ENCODE peak calls at places on chromosome 14, in seven cellular contexts. T is HFF-Myc, U is GM12865, H is lower lobe of right lung, O is A549, I is PC-3, L is uterus. P is an unnamed sample.

GRCh38 chr14:30264161-30264560 is 294.8 kb upstream of the G2E3 start:
- DNase-seq in U (no peak), H (no peak), O (no peak), I (no peak), T (no peak), L (no peak), P (no peak)

GRCh38 chr14:100448376-100448775 is 125.2 kb downstream of the SLC25A47 start:
- DNase-seq in U (no peak), I (no peak), O (no peak), H (no peak), T (no peak), L (no peak), P (no peak)

GRCh38 chr14:95500772-95501401 is 15.6 kb downstream of the SYNE3 start:
- DNase-seq in I (peak; percentile 66), U (no peak), T (peak; percentile 75), H (no peak), L (peak; percentile 64), O (peak; percentile 31), P (peak; percentile 96)

GRCh38 chr14:105060751-105061427 is 4.3 kb downstream of the GPR132 start:
- DNase-seq in H (peak; percentile 78), U (peak; percentile 62), O (no peak), T (no peak), L (no peak), I (no peak), P (no peak)

GRCh38 chr14:92408186-92408585 is 85.2 kb downstream of the SLC24A4 start:
- DNase-seq in L (no peak), I (peak; percentile 68), U (no peak), O (no peak), T (no peak), H (no peak), P (peak; percentile 60)

GRCh38 chr14:51490205-51490604 is 161.5 kb upstream of the FRMD6 start:
- DNase-seq in H (no peak), I (peak; percentile 66), O (peak; percentile 28), T (no peak), L (no peak), U (no peak), P (peak; percentile 86)

GRCh38 chr14:96629558-96630222 is 127.5 kb downstream of the PAPOLA start:
- DNase-seq in I (no peak), O (no peak), L (peak; percentile 2), T (no peak), U (no peak), H (no peak), P (no peak)

GRCh38 chr14:67187826-67188225 is 1.4 kb upstream of the GARIN2 start:
- DNase-seq in L (no peak), U (no peak), H (no peak), O (peak; percentile 29), T (peak; percentile 25), I (peak; percentile 98), P (peak; percentile 70)

GRCh38 chr14:96633096-96633495 is 130.9 kb downstream of the PAPOLA start:
- DNase-seq in H (no peak), O (no peak), L (no peak), T (no peak), U (no peak), I (no peak), P (no peak)

GRCh38 chr14:89474464-89474863 is 57.4 kb upstream of the FOXN3 start:
- DNase-seq in O (no peak), I (no peak), H (no peak), L (no peak), U (no peak), T (no peak), P (no peak)

GRCh38 chr14:54356172-54356571 is 40.6 kb upstream of the CDKN3 start:
- DNase-seq in T (peak; percentile 91), H (no peak), O (no peak), I (peak; percentile 100), L (no peak), U (no peak), P (no peak)

GRCh38 chr14:24110060-24110459 is 4.5 kb upstream of the DCAF11 start:
- DNase-seq in I (no peak), U (no peak), T (no peak), O (no peak), H (peak; percentile 59), L (no peak), P (no peak)

GRCh38 chr14:77509366-77509765 is 10.8 kb upstream of the ISM2 start:
- DNase-seq in T (no peak), H (no peak), L (no peak), I (no peak), O (no peak), U (no peak), P (no peak)

GRCh38 chr14:103715052-103716000 is at the start of the genes XRCC3 and ZFYVE21:
- DNase-seq in T (peak; percentile 99), U (peak; percentile 100), O (peak; percentile 99), I (peak; percentile 99), L (peak; percentile 100), H (peak; percentile 100), P (peak; percentile 100)

GRCh38 chr14:103716091-103716801 is 636 bp downstream of the ZFYVE21 start:
- DNase-seq in U (no peak), I (no peak), T (no peak), H (peak; percentile 72), L (peak; percentile 53), O (no peak), P (peak; percentile 75)

GRCh38 chr14:103712633-103713247 is 2.5 kb downstream of the XRCC3 start:
- DNase-seq in L (no peak), U (no peak), I (no peak), T (no peak), O (no peak), H (no peak), P (no peak)

GRCh38 chr14:103713304-103714062 is 1.8 kb downstream of the XRCC3 start:
- DNase-seq in T (no peak), L (no peak), O (no peak), U (no peak), I (no peak), H (no peak), P (peak; percentile 44)

GRCh38 chr14:103714063-103714724 is 1.1 kb downstream of the XRCC3 start:
- DNase-seq in I (no peak), O (no peak), U (no peak), H (no peak), L (no peak), T (no peak), P (peak; percentile 44)
- H3K4me3 ChIP-seq in I (peak overlapping the region; percentile 77), O (peak overlapping the region; percentile 77), U (peak overlapping the region; percentile 74), H (peak overlapping the region; percentile 86), L (no peak overlapping the region), T (peak overlapping the region; percentile 75), P (peak overlapping the region; percentile 71)

GRCh38 chr14:91389173-91389572 is 28.4 kb downstream of the CCDC88C start:
- DNase-seq in H (no peak), U (no peak), T (no peak), O (no peak), L (no peak), I (no peak), P (no peak)
- H3K4me3 ChIP-seq in H (no peak overlapping the region), U (no peak overlapping the region), T (no peak overlapping the region), O (no peak overlapping the region), L (no peak overlapping the region), I (no peak overlapping the region), P (no peak overlapping the region)

GRCh38 chr14:61212546-61212945 is 68.6 kb downstream of the TMEM30B start:
- DNase-seq in O (no peak), L (no peak), T (no peak), H (no peak), I (peak; percentile 35), U (no peak), P (peak; percentile 63)

GRCh38 chr14:61213116-61213720 is 67.9 kb downstream of the TMEM30B start:
- DNase-seq in U (no peak), I (peak; percentile 59), O (no peak), L (no peak), T (peak; percentile 58), H (no peak), P (peak; percentile 85)

GRCh38 chr14:61213930-61214329 is 67.2 kb downstream of the TMEM30B start:
- DNase-seq in L (no peak), I (peak; percentile 31), O (no peak), U (no peak), H (no peak), T (no peak), P (peak; percentile 55)

GRCh38 chr14:61215222-61216010 is 65.7 kb downstream of the TMEM30B start:
- DNase-seq in O (no peak), T (no peak), I (no peak), U (no peak), L (no peak), H (no peak), P (peak; percentile 69)

DNA sequence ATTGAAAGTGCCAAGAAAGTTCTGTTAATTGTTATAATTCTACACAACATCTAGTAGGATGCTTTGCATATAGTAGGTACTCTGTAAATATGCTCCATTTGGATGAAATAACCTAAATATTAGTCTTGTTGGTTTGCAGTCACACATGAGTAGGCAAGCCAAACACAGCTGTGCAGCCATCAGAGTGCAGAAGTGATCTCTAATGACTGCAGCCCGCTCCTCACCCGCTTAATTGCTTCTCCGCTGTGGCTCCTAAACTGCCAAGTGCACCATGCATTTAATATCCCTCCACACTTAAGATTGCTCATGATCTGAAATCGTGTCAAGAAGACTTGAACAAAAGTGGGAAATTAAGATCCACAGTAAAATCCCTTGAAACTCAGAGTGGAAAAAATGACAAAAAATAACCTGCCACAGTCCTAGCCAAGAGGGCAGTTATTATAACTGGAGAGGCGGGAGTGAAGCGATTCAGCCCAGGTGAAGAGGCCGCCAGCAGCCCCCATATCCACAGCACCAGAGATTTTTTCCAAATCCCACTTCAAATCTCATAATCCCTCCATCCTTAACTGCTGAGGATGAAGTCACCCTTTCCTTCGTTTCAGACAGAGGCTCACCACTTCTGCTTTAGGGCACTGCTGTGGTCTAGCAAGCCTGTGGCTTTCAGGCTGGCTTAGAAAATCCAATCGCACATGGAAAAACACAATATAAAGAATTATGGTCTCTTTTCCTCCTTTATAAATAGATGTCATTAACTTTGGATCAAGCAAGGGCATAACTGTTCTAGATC is 69.5 kb downstream of the TMEM30B start:
- DNase-seq in U (no peak), O (no peak), I (no peak), H (no peak), L (no peak), T (no peak), P (no peak)
- H3K4me3 ChIP-seq in U (no peak overlapping the region), O (no peak overlapping the region), I (no peak overlapping the region), H (no peak overlapping the region), L (no peak overlapping the region), T (no peak overlapping the region), P (no peak overlapping the region)

GRCh38 chr14:68369289-68369925 is 423.5 kb downstream of the ZFP36L1 start:
- DNase-seq in H (no peak), T (no peak), L (no peak), I (no peak), O (no peak), U (peak; percentile 87), P (no peak)

GRCh38 chr14:68366656-68367055 is 426.2 kb downstream of the ZFP36L1 start:
- DNase-seq in I (no peak), U (no peak), T (no peak), L (no peak), O (no peak), H (no peak), P (no peak)

GRCh38 chr14:68367444-68368014 is 425.3 kb downstream of the ZFP36L1 start:
- DNase-seq in T (no peak), U (peak; percentile 24), I (no peak), H (no peak), O (no peak), L (no peak), P (no peak)

GRCh38 chr14:68372363-68372762 is 420.5 kb downstream of the ZFP36L1 start:
- DNase-seq in L (no peak), I (no peak), T (no peak), O (no peak), H (no peak), U (no peak), P (no peak)

DNA sequence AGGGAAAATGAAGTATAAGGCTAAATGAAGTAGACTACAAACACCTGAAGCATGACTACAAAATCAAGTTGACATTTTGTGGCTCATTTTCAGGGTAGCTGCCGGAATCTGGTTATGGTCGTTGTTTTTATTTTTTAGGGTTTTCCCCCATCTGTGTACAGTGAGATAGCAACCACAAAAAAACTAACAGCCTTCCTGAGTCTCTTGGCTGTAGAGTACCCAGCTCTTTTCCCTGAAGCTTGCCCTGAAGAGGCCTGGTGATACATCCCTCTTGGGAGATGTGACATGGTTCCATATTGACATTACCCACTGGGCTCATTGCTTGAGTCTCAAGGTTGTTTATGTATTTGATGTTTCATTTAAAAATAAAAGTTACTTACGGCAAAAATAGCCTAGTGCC is 424.0 kb downstream of the ZFP36L1 start:
- DNase-seq in H (no peak), O (no peak), T (no peak), I (no peak), U (peak; percentile 77), L (no peak), P (no peak)
- H3K4me3 ChIP-seq in H (no peak overlapping the region), O (no peak overlapping the region), T (no peak overlapping the region), I (no peak overlapping the region), U (no peak overlapping the region), L (no peak overlapping the region), P (no peak overlapping the region)

P was measured in GM23248.